ENCODE peak calls at places on chromosome 20, in five cellular contexts. Z, T, K, I and X are unnamed samples.
A peak's percentile ranks its signal among the peaks of the same experiment; 100 is the strongest.

GRCh38 chr20:23284009-23284408 is 66.6 kb upstream of the NXT1 start:
- ATAC-seq in Z (no peak), T (no peak), K (no peak), I (no peak), X (no peak)

GRCh38 chr20:38049800-38050199 is 16.3 kb downstream of the RPRD1B start:
- ATAC-seq in Z (no peak), T (no peak), K (peak; percentile 42), I (peak; percentile 43), X (no peak)

GRCh38 chr20:51028616-51029263 is 5.8 kb upstream of the KCNG1 start:
- ATAC-seq in Z (no peak), T (peak; percentile 33), K (no peak), I (no peak), X (no peak)

GRCh38 chr20:50724112-50724724 is 7.2 kb upstream of the PARD6B start:
- ATAC-seq in Z (no peak), T (peak; percentile 3), K (no peak), I (no peak), X (no peak)

GRCh38 chr20:14700641-14700965 is 363.2 kb upstream of the FLRT3 start:
- ATAC-seq in Z (no peak), T (no peak), K (peak; percentile 93), I (peak; percentile 48), X (no peak)

GRCh38 chr20:22341508-22341907 is 242.9 kb downstream of the FOXA2 start:
- ATAC-seq in Z (no peak), T (no peak), K (no peak), I (no peak), X (no peak)

GRCh38 chr20:19026121-19026878 is 186.1 kb upstream of the SLC24A3 start:
- ATAC-seq in Z (peak; percentile 45), T (no peak), K (peak; percentile 86), I (no peak), X (peak; percentile 25)

GRCh38 chr20:1437222-1437904 is 29.3 kb downstream of the NSFL1C start:
- ATAC-seq in Z (peak; percentile 61), T (peak; percentile 56), K (peak; percentile 77), I (peak; percentile 68), X (no peak)

GRCh38 chr20:12371955-12372354 is 454.3 kb downstream of the BTBD3 start:
- ATAC-seq in Z (no peak), T (no peak), K (no peak), I (no peak), X (no peak)

GRCh38 chr20:47740225-47741184 is 44.8 kb downstream of the SULF2 start:
- ATAC-seq in Z (no peak), T (peak; percentile 86), K (no peak), I (no peak), X (peak; percentile 40)

GRCh38 chr20:50286609-50287008 is 96.0 kb downstream of the CEBPB start:
- ATAC-seq in Z (no peak), T (no peak), K (peak; percentile 63), I (no peak), X (peak; percentile 71)

GRCh38 chr20:46063652-46064054 is 26.1 kb downstream of the NCOA5 start:
- ATAC-seq in Z (no peak), T (no peak), K (peak; percentile 69), I (no peak), X (no peak)

GRCh38 chr20:23061713-23062561 is 12.5 kb upstream of the THBD start:
- ATAC-seq in Z (peak; percentile 68), T (peak; percentile 85), K (peak; percentile 31), I (peak; percentile 76), X (peak; percentile 83)

GRCh38 chr20:10636326-10636818 is 37.4 kb downstream of the JAG1 start:
- ATAC-seq in Z (no peak), T (no peak), K (no peak), I (peak; percentile 19), X (peak; percentile 49)

GRCh38 chr20:878511-879307 is 37.4 kb downstream of the ANGPT4 start:
- ATAC-seq in Z (no peak), T (peak; percentile 65), K (no peak), I (peak; percentile 19), X (no peak)

GRCh38 chr20:38330638-38331037 is 15.6 kb upstream of the LBP start:
- ATAC-seq in Z (no peak), T (no peak), K (no peak), I (peak; percentile 72), X (no peak)

GRCh38 chr20:63947638-63948456 is 8.4 kb downstream of the UCKL1 start:
- ATAC-seq in Z (no peak), T (no peak), K (peak; percentile 17), I (no peak), X (peak; percentile 2)

GRCh38 chr20:23106271-23106851 is 20.2 kb upstream of the CD93 start:
- ATAC-seq in Z (peak; percentile 43), T (peak; percentile 54), K (no peak), I (peak; percentile 76), X (peak; percentile 82)

GRCh38 chr20:51172558-51173428 is 149.9 kb upstream of the KCNG1 start:
- ATAC-seq in Z (no peak), T (peak; percentile 42), K (no peak), I (no peak), X (no peak)

GRCh38 chr20:63182946-63183415 is 33.0 kb downstream of the YTHDF1 start:
- ATAC-seq in Z (no peak), T (peak; percentile 59), K (peak; percentile 12), I (peak; percentile 12), X (no peak)

GRCh38 chr20:44390280-44390679 is 34.8 kb downstream of the HNF4A start:
- ATAC-seq in Z (no peak), T (no peak), K (no peak), I (no peak), X (no peak)

GRCh38 chr20:45341939-45342862 is 6.0 kb downstream of the SDC4 start:
- ATAC-seq in Z (peak; percentile 66), T (peak; percentile 2), K (no peak), I (peak; percentile 35), X (peak; percentile 58)

GRCh38 chr20:38548356-38549083 is 32.5 kb upstream of the ADIG start:
- ATAC-seq in Z (no peak), T (no peak), K (no peak), I (no peak), X (no peak)

GRCh38 chr20:60060593-60060992 is 102.4 kb downstream of the CDH26 start:
- ATAC-seq in Z (no peak), T (no peak), K (no peak), I (no peak), X (no peak)

GRCh38 chr20:63499333-63499969 is 568 bp upstream of the EEF1A2 start:
- ATAC-seq in Z (no peak), T (peak; percentile 11), K (no peak), I (no peak), X (peak; percentile 6)

GRCh38 chr20:51665543-51666118 is 102.6 kb downstream of the ATP9A start:
- ATAC-seq in Z (peak; percentile 84), T (no peak), K (no peak), I (no peak), X (no peak)

GRCh38 chr20:56903421-56903820 is 274.3 kb downstream of the TFAP2C start:
- ATAC-seq in Z (no peak), T (no peak), K (no peak), I (no peak), X (no peak)

DNA sequence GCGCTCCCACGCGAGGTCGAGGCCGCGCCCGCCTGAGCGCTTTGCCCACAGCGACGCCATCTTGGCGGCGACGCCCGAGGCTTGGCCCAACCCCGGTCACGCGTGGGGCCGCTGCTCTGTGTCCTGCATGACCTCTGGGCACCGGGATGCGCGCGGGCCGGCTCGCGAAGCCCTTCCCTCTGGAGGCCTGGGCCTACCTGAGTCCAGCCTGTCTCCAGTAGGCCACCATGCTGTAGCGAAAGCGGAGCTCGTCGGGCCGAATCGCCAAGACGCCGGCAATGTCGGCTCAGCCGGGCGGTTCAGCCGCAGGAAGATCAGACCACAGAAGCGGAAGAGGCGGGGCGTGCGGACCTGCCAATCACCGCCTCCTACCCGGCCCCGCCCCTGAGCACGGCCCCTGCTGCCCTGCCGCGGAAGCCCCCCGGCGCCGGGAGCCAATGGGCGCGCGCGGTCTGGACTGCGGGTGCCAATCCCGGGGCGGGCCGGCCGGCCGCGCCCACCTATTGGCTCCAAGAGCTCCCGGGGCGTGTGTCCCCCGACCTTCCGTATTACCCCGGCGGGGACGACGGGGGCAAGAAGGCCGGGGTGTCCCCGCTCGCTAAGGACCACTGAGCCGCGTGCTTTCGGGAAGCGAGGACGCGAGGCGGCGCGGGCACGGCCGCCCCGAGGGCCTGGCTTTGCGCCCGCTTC is at the start of gene ATP5F1E:
- ATAC-seq in Z (peak; percentile 100), T (peak; percentile 97), K (peak; percentile 97), I (peak; percentile 99), X (peak; percentile 100)
- TF ChIP-seq POLR2AphosphoS5 in Z (peak; percentile 90), T (peak; percentile 69), K (peak; percentile 94), I (peak; percentile 88), X (peak; percentile 94)

GRCh38 chr20:62149532-62150235 is 6.1 kb downstream of the SS18L1 start:
- ATAC-seq in Z (peak; percentile 30), T (no peak), K (no peak), I (peak; percentile 69), X (no peak)
- TF ChIP-seq EP300 in Z (no peak), T (no peak), K (no peak), I (peak; percentile 36), X (no peak)

GRCh38 chr20:5675103-5676091 is 74.8 kb upstream of the SHLD1 start:
- ATAC-seq in Z (peak; percentile 49), T (peak; percentile 86), K (no peak), I (no peak), X (no peak)

GRCh38 chr20:5677389-5677788 is 72.8 kb upstream of the SHLD1 start:
- ATAC-seq in Z (no peak), T (no peak), K (no peak), I (peak; percentile 52), X (no peak)

GRCh38 chr20:5670137-5670536 is 80.1 kb upstream of the SHLD1 start:
- ATAC-seq in Z (no peak), T (no peak), K (no peak), I (no peak), X (no peak)

GRCh38 chr20:5670874-5671273 is 79.3 kb upstream of the SHLD1 start:
- ATAC-seq in Z (no peak), T (peak; percentile 55), K (no peak), I (peak; percentile 66), X (no peak)

DNA sequence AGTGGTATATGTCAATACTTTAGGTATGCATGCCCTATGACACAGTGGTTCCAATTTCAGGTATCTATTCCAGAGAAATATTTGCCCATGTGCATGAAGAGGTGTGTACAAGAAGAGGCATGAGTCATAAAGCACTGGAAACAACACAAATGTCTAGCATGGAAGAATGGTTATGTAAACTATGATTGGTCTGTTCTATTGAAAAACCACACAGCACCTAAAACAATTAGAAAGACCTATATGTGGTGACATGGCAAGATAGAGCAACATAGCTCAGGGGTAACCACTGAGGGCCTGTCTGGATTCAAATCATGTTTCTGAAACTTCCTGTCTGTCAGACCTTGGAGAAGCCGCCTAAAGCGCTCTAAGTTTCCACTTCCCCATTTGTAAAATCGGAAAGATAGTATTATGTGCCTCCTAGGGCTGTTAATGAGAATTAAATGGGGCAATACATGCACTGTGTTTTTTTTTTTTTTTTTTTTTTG is 76.0 kb upstream of the SHLD1 start:
- ATAC-seq in Z (no peak), T (peak; percentile 44), K (peak; percentile 97), I (peak; percentile 57), X (no peak)
- TF ChIP-seq CTCF in Z (no peak), T (no peak), K (no peak), I (no peak), X (no peak)

DNA sequence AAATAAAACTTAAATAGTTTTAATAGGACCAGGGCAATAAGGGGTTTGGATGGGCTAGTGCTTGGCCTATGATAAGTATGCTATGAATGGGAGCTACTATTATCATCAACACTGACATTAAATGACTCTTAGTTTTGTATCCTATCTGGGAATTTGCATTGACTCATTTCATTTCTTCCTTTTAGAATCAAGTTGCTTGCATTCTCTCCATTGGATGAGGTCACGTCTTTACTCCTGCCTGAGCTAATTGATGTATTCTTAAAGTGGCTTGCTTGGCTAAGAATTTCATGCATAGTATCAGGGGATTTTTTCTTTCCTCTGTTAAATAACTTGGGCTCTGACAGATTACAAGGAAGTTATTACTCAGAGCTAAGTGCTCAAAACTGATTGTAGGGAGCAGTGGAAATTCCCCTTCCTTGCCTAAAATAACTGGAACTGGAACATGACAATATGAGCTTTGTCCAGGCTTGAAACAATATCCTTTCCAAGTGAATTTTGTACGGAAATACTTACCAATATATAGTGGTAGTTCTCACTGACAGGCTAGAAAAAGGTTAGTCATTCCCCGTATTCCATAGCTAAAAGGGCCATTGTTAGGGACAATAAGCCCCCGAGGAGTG is 169.9 kb downstream of the BCAS1 start:
- ATAC-seq in Z (no peak), T (no peak), K (peak; percentile 53), I (no peak), X (no peak)
- TF ChIP-seq POLR2AphosphoS5 in Z (no peak), T (no peak), K (no peak), I (no peak), X (peak; percentile 22)